ENCODE peak calls at places on chromosomes 4 and X, in ten cellular contexts. Y is kidney; D is IMR-90; C is GM23248; G is naive thymus-derived CD4-positive, alpha-beta T cell; R is esophagus squamous epithelium; A is CD8-positive, alpha-beta T cell; S is astrocyte; T is A673; O is cardiac muscle cell. U is an unnamed sample.

GRCh38 chr4:176548571-176548970 is 228.8 kb downstream of the SPCS3 start:
- DNase-seq in T (no peak), G (no peak), A (no peak), C (peak; percentile 64), O (no peak), S (peak; percentile 80), D (peak; percentile 90), Y (no peak), R (no peak), U (no peak)

GRCh38 chrX:17613979-17614572 is 123.2 kb upstream of the SCML1 start:
- DNase-seq in A (no peak), S (peak; percentile 84), O (peak; percentile 40), C (no peak), R (no peak), D (peak; percentile 51), T (no peak), Y (no peak), G (no peak), U (no peak)

GRCh38 chr4:48337726-48338125 is 3.6 kb upstream of the SLAIN2 start:
- DNase-seq in Y (no peak), S (no peak), C (peak; percentile 42), D (no peak), O (no peak), R (no peak), G (no peak), T (no peak), A (no peak), U (no peak)

GRCh38 chrX:105822138-105823091 is at the start of gene NRK:
- DNase-seq in R (no peak), D (no peak), C (no peak), T (no peak), A (no peak), G (no peak), Y (peak; percentile 71), O (peak; percentile 55), S (peak; percentile 8), U (peak; percentile 67)

GRCh38 chrX:389021-389441 is 2.3 kb upstream of the PPP2R3B start:
- DNase-seq in T (no peak), Y (no peak), G (no peak), A (no peak), R (no peak), D (no peak), C (no peak), S (no peak), O (no peak), U (peak; percentile 78)

GRCh38 chr4:168995537-168996295 is 14.3 kb downstream of the CBR4 start:
- DNase-seq in S (no peak), R (no peak), Y (no peak), T (peak; percentile 27), O (peak; percentile 42), D (peak; percentile 19), C (peak; percentile 30), A (no peak), G (no peak), U (no peak)

GRCh38 chr4:167623241-167623572 is 388.9 kb upstream of the SPOCK3 start:
- DNase-seq in Y (no peak), S (no peak), T (no peak), G (no peak), C (no peak), D (no peak), O (no peak), R (no peak), A (no peak), U (no peak)

GRCh38 chrX:113512700-113513395 is 672.2 kb upstream of the AMOT start:
- DNase-seq in D (peak; percentile 37), Y (no peak), A (no peak), S (peak; percentile 74), T (peak; percentile 9), R (no peak), O (peak; percentile 74), G (no peak), C (peak; percentile 61), U (no peak)

GRCh38 chr4:77959566-77960338 is 97.1 kb downstream of the MRPL1 start:
- DNase-seq in R (no peak), T (peak; percentile 38), C (peak; percentile 73), O (peak; percentile 80), G (peak; percentile 19), Y (no peak), D (peak; percentile 57), S (peak; percentile 22), A (no peak), U (no peak)

GRCh38 chr4:160175064-160175643 is 1072.3 kb downstream of the RAPGEF2 start:
- DNase-seq in O (no peak), G (no peak), A (no peak), S (no peak), R (no peak), T (peak; percentile 23), D (no peak), C (no peak), Y (peak; percentile 36), U (no peak)

GRCh38 chrX:107715331-107716044 is 60.1 kb downstream of the TSC22D3 start:
- DNase-seq in D (peak; percentile 23), C (peak; percentile 61), Y (no peak), G (peak; percentile 11), O (peak; percentile 33), R (no peak), A (no peak), S (no peak), T (no peak), U (no peak)

GRCh38 chrX:117138070-117138469 is 675.3 kb upstream of the CT83 start:
- DNase-seq in C (no peak), D (no peak), Y (no peak), S (no peak), O (no peak), A (no peak), R (no peak), T (no peak), G (no peak), U (no peak)

GRCh38 chr4:76615999-76616398 is 181.0 kb downstream of the SHROOM3 start:
- DNase-seq in D (no peak), C (no peak), S (no peak), A (no peak), Y (no peak), R (no peak), G (no peak), T (no peak), O (no peak), U (no peak)

GRCh38 chr4:101419324-101420135 is 72.2 kb upstream of the PPP3CA start:
- DNase-seq in C (no peak), R (no peak), A (no peak), T (peak; percentile 48), D (peak; percentile 41), Y (no peak), O (peak; percentile 72), S (peak; percentile 75), G (no peak), U (no peak)

GRCh38 chr4:145884775-145885174 is 53.8 kb downstream of the ZNF827 start:
- DNase-seq in C (no peak), T (no peak), G (no peak), O (no peak), Y (no peak), A (no peak), S (no peak), D (no peak), R (no peak), U (no peak)

GRCh38 chr4:145885666-145886065 is 53.0 kb downstream of the ZNF827 start:
- DNase-seq in A (no peak), D (no peak), G (no peak), O (no peak), S (no peak), T (no peak), R (no peak), C (no peak), Y (no peak), U (no peak)

GRCh38 chr4:145888393-145888792 is 50.2 kb downstream of the ZNF827 start:
- DNase-seq in G (no peak), A (no peak), T (no peak), S (no peak), Y (no peak), O (no peak), C (no peak), R (no peak), D (no peak), U (no peak)

GRCh38 chr4:145887241-145887964 is 51.2 kb downstream of the ZNF827 start:
- DNase-seq in C (peak; percentile 79), A (no peak), T (peak; percentile 44), Y (no peak), D (peak; percentile 75), O (peak; percentile 74), R (no peak), S (peak; percentile 66), G (no peak), U (peak; percentile 83)

DNA sequence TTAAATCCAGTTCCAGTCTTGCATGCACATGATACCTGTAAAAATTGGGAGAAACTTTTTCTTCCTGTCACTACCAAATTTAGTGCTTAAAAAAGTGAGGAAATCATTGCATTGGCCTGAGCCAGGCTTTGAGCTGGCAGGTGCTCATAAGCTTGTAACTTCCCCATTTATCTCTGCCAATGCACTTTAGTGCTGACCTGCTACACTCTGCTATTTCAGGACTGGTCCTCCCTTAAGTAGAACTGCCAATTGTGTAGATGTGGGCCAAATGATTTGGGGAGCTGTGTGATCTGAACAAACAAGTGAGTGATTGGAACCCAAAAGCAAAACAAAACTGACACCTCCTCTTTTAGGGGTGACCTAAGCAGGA is 51.8 kb downstream of the ZNF827 start:
- DNase-seq in A (no peak), S (no peak), T (no peak), G (no peak), O (no peak), C (no peak), D (no peak), Y (no peak), R (no peak), U (no peak)
- H3K4me1 ChIP-seq in A (no peaks in the 10 kb centered on the region), S (peaks cover 11% of the 10 kb centered on the region), T (peaks cover 31% of the 10 kb centered on the region), G (no peaks in the 10 kb centered on the region), O (peaks cover 47% of the 10 kb centered on the region), C (peaks cover 15% of the 10 kb centered on the region), D (peaks cover 6% of the 10 kb centered on the region), Y (peaks cover 19% of the 10 kb centered on the region), R (peaks cover 8% of the 10 kb centered on the region), U (peaks cover 22% of the 10 kb centered on the region)

GRCh38 chr4:3184725-3185124 is 64.2 kb upstream of the MSANTD1 start:
- DNase-seq in T (no peak), R (no peak), O (no peak), G (no peak), D (no peak), A (no peak), C (no peak), S (no peak), Y (no peak), U (no peak)
- H3K36me3 ChIP-seq in T (peaks cover 40% of the 10 kb centered on the region), R (peaks cover 46% of the 10 kb centered on the region), O (peaks cover 17% of the 10 kb centered on the region), G (peaks cover 21% of the 10 kb centered on the region), D (peaks cover 40% of the 10 kb centered on the region), A (peaks cover 43% of the 10 kb centered on the region), C (peaks cover 22% of the 10 kb centered on the region), S (peaks cover 34% of the 10 kb centered on the region), Y (peaks cover 53% of the 10 kb centered on the region), U (peaks cover 92% of the 10 kb centered on the region)

GRCh38 chr4:18842431-18842830 is 820.9 kb upstream of the LCORL start:
- DNase-seq in Y (no peak), G (no peak), R (no peak), S (no peak), O (no peak), C (no peak), T (no peak), A (no peak), D (no peak), U (no peak)
- H3K4me1 ChIP-seq in Y (no peaks in the 10 kb centered on the region), G (no peaks in the 10 kb centered on the region), R (no peaks in the 10 kb centered on the region), S (peaks cover 9% of the 10 kb centered on the region), O (no peaks in the 10 kb centered on the region), C (no peaks in the 10 kb centered on the region), T (no peaks in the 10 kb centered on the region), A (no peaks in the 10 kb centered on the region), D (no peaks in the 10 kb centered on the region), U (peaks cover 3% of the 10 kb centered on the region)

DNA sequence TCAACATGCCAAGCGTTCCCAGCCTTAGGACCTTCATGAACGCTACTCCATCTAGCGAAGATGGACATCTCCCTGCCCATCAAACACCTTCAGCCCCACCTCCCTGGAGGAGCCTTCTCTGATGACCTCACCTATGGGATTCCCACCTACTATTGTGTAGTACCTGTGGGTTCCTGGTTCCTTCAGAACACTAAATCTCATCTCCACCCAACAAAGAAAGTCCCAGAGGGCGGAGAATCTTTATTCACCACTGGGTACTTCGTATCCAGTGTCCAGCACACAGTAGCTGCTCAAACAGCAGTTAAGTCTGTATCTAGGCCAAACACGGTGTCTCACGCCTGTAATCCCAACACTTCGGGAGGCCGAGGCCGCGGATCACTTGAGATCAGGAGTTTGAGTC is 10.1 kb downstream of the RBM47 start:
- DNase-seq in T (no peak), Y (no peak), C (no peak), R (no peak), O (no peak), A (no peak), G (no peak), D (no peak), S (no peak), U (no peak)
- H3K36me3 ChIP-seq in T (no peaks in the 10 kb centered on the region), Y (no peaks in the 10 kb centered on the region), C (no peaks in the 10 kb centered on the region), R (no peaks in the 10 kb centered on the region), O (no peaks in the 10 kb centered on the region), A (no peaks in the 10 kb centered on the region), G (no peaks in the 10 kb centered on the region), D (no peaks in the 10 kb centered on the region), S (no peaks in the 10 kb centered on the region), U (no peaks in the 10 kb centered on the region)